ENCODE peak calls at places on chromosomes 7 and 10, in nine cellular contexts. K, N, X, P, U, M, Z, J and S are unnamed samples. For H3K4me1, the result is how much of the 10 kb centered on the place peaks cover.

GRCh38 chr10:29239569-29240472 is 49.0 kb upstream of the LYZL1 start:
- DNase-seq in U (no peak), Z (no peak), J (no peak), M (peak), X (no peak), P (peak), K (no peak), N (no peak), S (no peak)

GRCh38 chr10:12201543-12201942 is 5.6 kb downstream of the CDC123 start:
- DNase-seq in X (no peak), K (no peak), Z (no peak), U (no peak), J (no peak), M (no peak), N (no peak), P (no peak), S (no peak)

GRCh38 chr10:63267414-63268138 is 134.4 kb downstream of the NRBF2 start:
- DNase-seq in M (peak), J (peak), U (no peak), Z (no peak), N (peak), P (no peak), X (no peak), K (no peak), S (no peak)

GRCh38 chr10:19498348-19499290 is 317.6 kb upstream of the PLXDC2 start:
- DNase-seq in N (no peak), J (peak), X (peak), Z (no peak), P (no peak), M (no peak), K (no peak), U (no peak), S (no peak)

GRCh38 chr10:1109795-1110673 is 53.8 kb downstream of the WDR37 start:
- DNase-seq in P (peak), N (peak), J (peak), X (no peak), Z (peak), M (peak), K (peak), U (no peak), S (peak)

GRCh38 chr10:99235469-99235871 is at the start of gene HPSE2:
- DNase-seq in Z (no peak), N (no peak), X (no peak), M (no peak), P (peak), K (no peak), U (no peak), J (no peak), S (no peak)

GRCh38 chr10:123795846-123796590 is 95.6 kb downstream of the CPXM2 start:
- DNase-seq in J (no peak), M (no peak), N (no peak), U (no peak), Z (no peak), P (no peak), K (no peak), X (no peak), S (no peak)

GRCh38 chr10:15719899-15720634 is at the start of gene ITGA8:
- DNase-seq in M (no peak), X (peak), J (no peak), P (peak), N (peak), K (peak), U (no peak), Z (no peak), S (no peak)

GRCh38 chr7:36096460-36097095 is 56.5 kb upstream of the EEPD1 start:
- DNase-seq in J (no peak), M (no peak), P (peak), N (no peak), Z (no peak), K (no peak), X (no peak), U (no peak), S (no peak)

GRCh38 chr10:88944813-88945212 is 7.8 kb downstream of the ACTA2 start:
- DNase-seq in P (no peak), M (no peak), J (no peak), X (no peak), N (peak), U (no peak), K (no peak), Z (no peak), S (no peak)

GRCh38 chr7:43750016-43750887 is 8.2 kb upstream of the BLVRA start:
- DNase-seq in M (no peak), J (peak), Z (no peak), N (no peak), U (no peak), P (peak), X (peak), K (no peak), S (no peak)

GRCh38 chr7:129341838-129342806 is 92.1 kb upstream of the STRIP2 start:
- DNase-seq in Z (no peak), M (no peak), U (no peak), N (no peak), X (no peak), K (no peak), J (no peak), P (no peak), S (no peak)

GRCh38 chr7:29604702-29605101 is 41.1 kb downstream of the PRR15 start:
- DNase-seq in N (no peak), Z (no peak), K (no peak), U (no peak), M (no peak), J (no peak), P (no peak), X (no peak), S (no peak)

GRCh38 chr7:40918701-40919271 is 784.0 kb downstream of the SUGCT start:
- DNase-seq in K (no peak), U (no peak), J (peak), Z (no peak), P (no peak), X (no peak), M (no peak), N (no peak), S (no peak)

GRCh38 chr10:112362833-112363232 is 11.1 kb upstream of the ACSL5 start:
- DNase-seq in X (peak), P (no peak), M (no peak), K (peak), N (no peak), U (no peak), Z (no peak), J (no peak), S (peak)

GRCh38 chr10:17647316-17647715 is 3.4 kb downstream of the STAM start:
- DNase-seq in Z (no peak), J (no peak), K (peak), P (no peak), M (no peak), X (no peak), N (no peak), U (no peak), S (no peak)

GRCh38 chr10:17643755-17644484 is at the start of gene STAM:
- DNase-seq in Z (peak), N (peak), K (peak), M (peak), J (peak), X (peak), U (peak), P (peak), S (peak)

GRCh38 chr10:17644485-17644964 is 574 bp downstream of the STAM start:
- DNase-seq in N (peak), K (no peak), M (no peak), P (no peak), J (peak), X (no peak), U (no peak), Z (no peak), S (no peak)

GRCh38 chr10:17643339-17643754 is 604 bp upstream of the STAM start:
- DNase-seq in M (no peak), X (peak), K (peak), J (peak), U (peak), P (peak), Z (no peak), N (no peak), S (peak)

DNA sequence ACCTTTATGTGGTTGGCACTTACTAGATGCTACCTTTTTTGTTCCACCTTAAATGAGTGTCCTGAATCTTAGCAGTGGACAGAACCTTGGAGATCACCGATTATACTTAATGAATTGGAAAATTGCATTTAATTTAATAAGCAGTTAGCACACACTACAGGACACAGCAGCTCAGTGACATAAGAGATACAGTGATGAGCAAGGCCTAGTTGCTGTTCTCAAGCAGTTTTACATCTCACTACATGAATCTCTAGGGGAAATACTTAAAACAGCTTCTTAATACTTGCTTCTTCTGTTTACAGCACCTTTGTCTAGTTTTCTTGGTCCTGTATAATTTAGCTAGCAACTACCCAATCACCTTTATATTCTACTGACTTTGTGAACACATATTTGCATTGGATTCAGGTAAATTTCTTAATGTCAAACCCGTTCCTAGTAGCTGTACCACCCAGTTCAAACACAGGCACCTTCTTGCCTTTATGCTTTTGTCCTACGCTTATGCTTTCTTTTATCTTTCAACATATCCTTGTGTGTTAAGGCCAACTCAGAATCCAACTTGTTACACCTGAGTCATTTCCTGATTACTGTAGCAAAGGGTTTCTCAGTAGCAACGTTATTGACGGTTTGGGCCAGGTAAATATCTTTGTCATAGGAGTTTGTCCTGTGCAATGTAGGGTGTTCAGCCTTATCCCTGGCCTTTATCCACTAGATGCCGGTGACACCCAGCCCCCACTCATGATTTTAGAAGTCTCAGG is 1.8 kb downstream of the STAM start:
- DNase-seq in X (no peak), Z (no peak), U (no peak), K (no peak), P (no peak), M (no peak), N (no peak), J (peak), S (no peak)
- H3K4me1 ChIP-seq in X (under half), Z (under half), U (under half), K (half or more), P (under half), M (under half), N (under half), J (under half), S (half or more)

DNA sequence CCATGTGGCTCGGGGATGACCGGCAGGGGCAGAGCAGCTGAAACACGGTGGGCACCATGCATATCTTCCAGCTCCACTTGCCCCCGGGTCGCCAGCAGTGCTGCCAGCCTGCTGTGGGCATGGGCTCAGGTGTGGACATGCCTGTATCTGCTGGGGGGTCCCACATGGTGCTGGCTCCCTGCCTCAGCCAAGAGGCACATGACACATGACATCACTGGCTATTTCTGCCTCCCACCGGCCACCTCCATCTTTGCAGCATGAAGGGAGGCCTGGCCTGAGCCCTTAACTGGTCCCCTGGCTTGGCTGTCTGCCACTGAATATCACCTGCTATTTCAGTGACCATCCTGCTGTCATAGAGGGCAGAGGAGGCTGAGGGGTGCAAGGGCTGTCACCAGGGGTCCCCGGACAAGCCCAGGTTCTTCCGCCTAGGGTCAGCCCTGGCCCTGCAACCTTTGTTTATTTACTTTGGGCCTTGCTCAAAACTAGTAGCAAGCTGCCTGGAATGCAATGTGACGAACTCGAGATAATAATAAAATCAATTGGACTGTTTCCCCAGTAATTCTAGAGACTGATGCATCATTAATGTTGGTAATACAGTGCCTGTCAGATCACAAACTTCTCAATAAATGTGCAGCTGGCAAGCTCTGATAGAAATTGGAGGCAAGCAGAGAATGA is 28.4 kb downstream of the ZMIZ1 start:
- DNase-seq in U (no peak), K (no peak), M (no peak), P (no peak), N (no peak), J (peak), Z (no peak), X (peak), S (no peak)
- TF ChIP-seq CTCF in U (no peak), K (no peak), M (no peak), P (no peak), N (no peak), J (no peak), Z (no peak), X (no peak), S (no peak)

DNA sequence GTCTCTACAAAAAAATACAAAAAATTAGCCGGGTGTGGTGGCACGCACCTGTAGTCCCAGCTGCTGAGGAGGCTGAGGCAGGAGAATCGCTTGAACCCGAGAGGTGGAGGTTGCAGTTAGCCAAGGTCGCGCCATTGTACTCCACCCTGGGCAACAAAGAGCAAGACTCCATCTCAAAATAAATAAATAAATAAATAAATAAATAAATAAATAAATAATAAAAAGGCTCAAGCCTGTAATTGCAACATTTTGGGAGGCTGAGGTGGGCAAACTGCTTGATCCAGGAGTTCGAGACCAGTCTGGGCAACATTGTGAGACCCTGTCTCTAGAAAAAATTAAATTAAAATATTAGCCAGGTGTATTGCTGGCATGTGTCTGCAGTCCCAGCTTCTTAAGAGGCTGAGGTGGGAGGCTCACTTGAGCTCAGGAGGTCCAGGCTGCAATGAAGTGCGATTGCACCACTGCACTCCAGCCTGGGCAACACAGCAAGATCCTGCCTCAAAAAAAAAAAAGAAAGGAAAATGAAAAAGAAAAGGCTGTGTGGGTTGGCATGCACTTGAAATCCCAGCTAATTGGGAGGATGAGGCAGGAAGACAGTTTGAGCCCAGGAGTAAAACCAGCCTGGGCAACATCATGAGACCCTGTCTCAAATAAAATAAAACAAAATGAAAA is 27.6 kb upstream of the SRGN start:
- DNase-seq in U (no peak), J (no peak), M (no peak), Z (no peak), N (no peak), X (no peak), P (no peak), K (no peak), S (no peak)
- H3K27ac ChIP-seq in U (no peak), J (no peak), M (no peak), Z (no peak), N (no peak), X (peak), P (no peak), K (peak), S (peak)

GRCh38 chr7:103877565-103877964 is 111.9 kb downstream of the RELN start:
- DNase-seq in U (no peak), M (no peak), Z (no peak), N (no peak), K (no peak), X (no peak), J (no peak), P (no peak), S (no peak)

GRCh38 chr7:103879411-103879810 is 110.0 kb downstream of the RELN start:
- DNase-seq in N (no peak), P (no peak), U (no peak), X (no peak), J (no peak), M (no peak), Z (no peak), K (no peak), S (no peak)

DNA sequence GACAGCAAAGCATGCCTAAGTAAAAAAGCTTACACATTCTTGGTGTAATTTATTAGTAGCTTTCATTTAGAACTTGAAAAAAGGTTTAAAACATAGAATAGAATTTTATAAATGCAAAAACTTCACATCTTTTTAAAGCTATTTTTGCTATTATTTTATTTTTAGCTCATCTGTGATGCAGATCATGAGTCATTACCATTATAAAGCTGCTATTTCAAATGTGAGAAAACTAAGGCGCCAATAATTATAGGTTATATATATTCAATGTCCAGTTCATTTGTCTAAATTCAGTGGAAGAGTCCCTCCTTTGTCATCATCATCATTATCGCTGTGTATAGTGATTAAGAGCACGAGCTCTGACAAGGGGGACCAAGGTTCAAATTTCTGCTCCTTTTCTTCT is 109.3 kb downstream of the RELN start:
- DNase-seq in U (no peak), K (no peak), J (no peak), X (no peak), Z (no peak), M (no peak), P (no peak), N (no peak), S (no peak)
- H3K4me1 ChIP-seq in U (under half), K (under half), J (under half), X (under half), Z (under half), M (under half), P (under half), N (under half), S (under half)

GRCh38 chr7:25139536-25139935 is 14.5 kb upstream of the CYCS start:
- DNase-seq in J (no peak), Z (no peak), K (no peak), X (no peak), M (no peak), P (no peak), N (no peak), U (no peak), S (no peak)

GRCh38 chr7:25148772-25149575 is 23.9 kb upstream of the CYCS start:
- DNase-seq in U (no peak), M (no peak), N (no peak), J (no peak), K (no peak), Z (no peak), P (no peak), X (no peak), S (no peak)

GRCh38 chr7:25143763-25144162 is 18.7 kb upstream of the CYCS start:
- DNase-seq in X (no peak), K (no peak), U (no peak), J (no peak), P (no peak), Z (no peak), N (no peak), M (no peak), S (no peak)
- TF ChIP-seq CTCF in X (no peak), K (no peak), U (no peak), J (no peak), P (no peak), Z (no peak), N (no peak), M (no peak), S (no peak)

GRCh38 chr10:59036311-59037017 is 140.0 kb upstream of the PHYHIPL start:
- DNase-seq in K (no peak), N (peak), P (no peak), J (no peak), X (no peak), U (no peak), Z (no peak), M (no peak), S (no peak)
- H3K27ac ChIP-seq in K (no peak), N (no peak), P (no peak), J (no peak), X (no peak), U (no peak), Z (no peak), M (no peak), S (no peak)

DNA sequence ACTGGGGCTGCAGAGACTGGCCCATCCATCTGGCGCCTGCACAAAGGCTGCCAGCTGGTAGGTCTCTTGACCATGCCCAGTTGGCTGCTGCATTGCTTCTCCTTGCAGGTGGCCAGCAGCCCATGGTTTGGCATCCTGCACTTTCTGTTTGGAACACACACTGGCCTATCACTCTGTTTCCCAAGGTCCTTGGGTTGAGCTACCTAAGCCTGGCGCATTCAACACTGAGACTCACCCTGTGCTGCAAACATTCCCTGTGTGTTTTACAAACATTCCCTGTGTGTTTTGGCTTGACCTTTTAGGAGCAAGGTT is 55.5 kb downstream of the TACR2 start:
- DNase-seq in N (no peak), M (no peak), P (no peak), X (peak), K (no peak), U (no peak), Z (no peak), J (no peak), S (no peak)
- H3K4me1 ChIP-seq in N (under half), M (under half), P (under half), X (half or more), K (half or more), U (under half), Z (under half), J (under half), S (half or more)

DNA sequence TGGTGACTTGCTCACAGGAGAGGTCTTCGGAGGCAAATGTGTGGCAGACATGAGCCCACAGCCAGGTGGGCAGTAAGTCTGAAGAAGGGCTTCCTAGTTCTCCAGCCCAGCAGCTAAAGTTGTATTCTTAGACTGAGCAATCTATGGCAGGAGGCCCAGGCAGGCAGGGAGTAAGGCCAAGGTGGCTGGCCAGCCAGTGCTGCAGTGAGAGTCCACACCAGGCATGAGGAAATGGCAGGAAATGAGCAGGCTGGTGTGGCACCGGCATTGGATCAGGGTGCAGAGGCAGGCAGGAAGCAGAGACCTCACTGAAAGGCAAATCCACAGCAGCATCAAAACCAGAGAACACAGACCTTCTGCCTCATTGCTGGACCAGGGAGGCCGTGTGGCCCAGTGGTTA is 84.6 kb upstream of the PDE1C start:
- DNase-seq in X (peak), N (no peak), U (no peak), J (peak), M (no peak), K (peak), Z (no peak), P (no peak), S (peak)
- TF ChIP-seq CTCF in X (no peak), N (no peak), U (no peak), J (no peak), M (no peak), K (no peak), Z (no peak), P (no peak), S (no peak)